ENCODE peak calls at places on chromosomes 11 and 22, in eight cellular contexts. One of them, this sample, is unnamed.

GRCh38 chr11:68270334-68271022 is 1.3 kb downstream of the C11orf24 start:
- DNase-seq in CD4-positive, alpha-beta T cell: no peak
- DNase-seq in endothelial cell of umbilical vein: no peak
- DNase-seq in tibial nerve: peak
- DNase-seq in adrenal gland: no peak
- DNase-seq in epithelial cell of esophagus: no peak
- DNase-seq in mammary epithelial cell: no peak
- DNase-seq in GM10248: no peak
- DNase-seq in this sample: no peak

GRCh38 chr11:79081441-79082124 is 359.2 kb downstream of the TENM4 start:
- DNase-seq in CD4-positive, alpha-beta T cell: no peak
- DNase-seq in endothelial cell of umbilical vein: peak
- DNase-seq in tibial nerve: no peak
- DNase-seq in adrenal gland: no peak
- DNase-seq in epithelial cell of esophagus: peak
- DNase-seq in mammary epithelial cell: no peak
- DNase-seq in GM10248: no peak
- DNase-seq in this sample: no peak

GRCh38 chr11:71563401-71563800 is 2.0 kb upstream of the KRTAP5-10 start:
- DNase-seq in CD4-positive, alpha-beta T cell: no peak
- DNase-seq in endothelial cell of umbilical vein: peak
- DNase-seq in tibial nerve: no peak
- DNase-seq in adrenal gland: peak
- DNase-seq in epithelial cell of esophagus: peak
- DNase-seq in mammary epithelial cell: peak
- DNase-seq in GM10248: peak
- DNase-seq in this sample: no peak

GRCh38 chr11:34419158-34419557 is 19.6 kb upstream of the CAT start:
- DNase-seq in CD4-positive, alpha-beta T cell: no peak
- DNase-seq in endothelial cell of umbilical vein: no peak
- DNase-seq in tibial nerve: no peak
- DNase-seq in adrenal gland: no peak
- DNase-seq in epithelial cell of esophagus: no peak
- DNase-seq in mammary epithelial cell: no peak
- DNase-seq in GM10248: no peak
- DNase-seq in this sample: no peak

GRCh38 chr11:69245491-69246345 is 48.2 kb upstream of the MYEOV start:
- DNase-seq in CD4-positive, alpha-beta T cell: no peak
- DNase-seq in endothelial cell of umbilical vein: no peak
- DNase-seq in tibial nerve: no peak
- DNase-seq in adrenal gland: no peak
- DNase-seq in epithelial cell of esophagus: no peak
- DNase-seq in mammary epithelial cell: no peak
- DNase-seq in GM10248: no peak
- DNase-seq in this sample: no peak

GRCh38 chr11:11070976-11071375 is 213.1 kb upstream of the ZBED5 start:
- DNase-seq in CD4-positive, alpha-beta T cell: no peak
- DNase-seq in endothelial cell of umbilical vein: no peak
- DNase-seq in tibial nerve: no peak
- DNase-seq in adrenal gland: no peak
- DNase-seq in epithelial cell of esophagus: no peak
- DNase-seq in mammary epithelial cell: no peak
- DNase-seq in GM10248: no peak
- DNase-seq in this sample: no peak

GRCh38 chr22:17077255-17077654 is 7.5 kb upstream of the IL17RA start:
- DNase-seq in CD4-positive, alpha-beta T cell: no peak
- DNase-seq in endothelial cell of umbilical vein: no peak
- DNase-seq in tibial nerve: no peak
- DNase-seq in adrenal gland: no peak
- DNase-seq in epithelial cell of esophagus: peak
- DNase-seq in mammary epithelial cell: peak
- DNase-seq in GM10248: no peak
- DNase-seq in this sample: no peak

GRCh38 chr11:61507962-61508824 is at the start of gene LRRC10B:
- DNase-seq in CD4-positive, alpha-beta T cell: no peak
- DNase-seq in endothelial cell of umbilical vein: no peak
- DNase-seq in tibial nerve: no peak
- DNase-seq in adrenal gland: no peak
- DNase-seq in epithelial cell of esophagus: peak
- DNase-seq in mammary epithelial cell: no peak
- DNase-seq in GM10248: peak
- DNase-seq in this sample: no peak

GRCh38 chr22:47218671-47219070 is 456.2 kb downstream of the TBC1D22A start:
- DNase-seq in CD4-positive, alpha-beta T cell: no peak
- DNase-seq in endothelial cell of umbilical vein: no peak
- DNase-seq in tibial nerve: no peak
- DNase-seq in adrenal gland: no peak
- DNase-seq in epithelial cell of esophagus: no peak
- DNase-seq in mammary epithelial cell: no peak
- DNase-seq in GM10248: no peak
- DNase-seq in this sample: no peak

GRCh38 chr11:39361557-39361956 is 2097.9 kb downstream of the LRRC4C start:
- DNase-seq in CD4-positive, alpha-beta T cell: no peak
- DNase-seq in endothelial cell of umbilical vein: no peak
- DNase-seq in tibial nerve: no peak
- DNase-seq in adrenal gland: no peak
- DNase-seq in epithelial cell of esophagus: no peak
- DNase-seq in mammary epithelial cell: no peak
- DNase-seq in GM10248: no peak
- DNase-seq in this sample: no peak
- TF ChIP-seq CTCF in CD4-positive, alpha-beta T cell: no peak
- TF ChIP-seq CTCF in endothelial cell of umbilical vein: no peak
- TF ChIP-seq CTCF in tibial nerve: no peak
- TF ChIP-seq CTCF in adrenal gland: no peak
- TF ChIP-seq CTCF in epithelial cell of esophagus: no peak
- TF ChIP-seq CTCF in mammary epithelial cell: no peak
- TF ChIP-seq CTCF in GM10248: no peak
- TF ChIP-seq CTCF in this sample: no peak

DNA sequence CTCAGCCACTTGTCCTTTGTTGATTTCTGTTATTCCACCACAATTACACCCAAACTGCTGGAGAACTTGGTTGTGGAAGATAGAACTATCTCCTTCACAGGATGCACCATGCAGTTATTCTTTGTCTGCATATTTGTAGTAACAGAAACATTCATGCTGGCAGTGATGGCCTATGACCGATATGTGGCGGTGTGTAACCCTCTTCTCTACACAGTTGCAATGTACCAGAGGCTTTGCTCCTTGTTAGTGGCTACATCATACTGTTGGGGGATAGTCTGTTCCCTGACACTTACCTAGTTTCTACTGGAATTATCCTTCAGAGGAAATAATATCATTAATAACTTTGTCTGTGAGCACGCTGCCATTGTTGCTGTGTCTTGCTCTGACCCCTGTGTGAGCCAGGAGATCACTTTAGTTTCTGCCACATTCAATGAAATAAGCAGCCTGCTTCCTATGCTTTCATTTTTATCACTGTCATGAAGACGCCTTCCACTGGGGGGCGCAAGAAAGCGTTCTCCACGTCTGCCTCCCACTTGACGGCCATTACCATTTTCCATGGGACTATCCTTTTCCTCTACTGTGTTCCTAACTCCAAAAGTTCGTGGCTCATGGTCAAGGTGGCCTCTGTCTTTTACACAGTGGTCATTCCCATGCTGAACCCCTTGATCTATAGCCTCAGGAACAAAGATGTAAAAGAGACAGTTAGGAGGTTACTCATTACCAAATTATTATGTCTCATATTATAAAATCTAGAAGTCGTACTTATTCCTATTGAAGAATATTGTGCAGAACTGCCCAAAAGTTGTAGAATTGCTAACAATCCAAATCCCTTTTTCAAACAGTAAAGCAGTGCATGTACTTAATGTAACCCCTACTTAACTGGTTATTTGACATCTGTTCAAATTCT is 53.2 kb downstream of the OR4C6 start:
- DNase-seq in CD4-positive, alpha-beta T cell: no peak
- DNase-seq in endothelial cell of umbilical vein: no peak
- DNase-seq in tibial nerve: no peak
- DNase-seq in adrenal gland: no peak
- DNase-seq in epithelial cell of esophagus: no peak
- DNase-seq in mammary epithelial cell: no peak
- DNase-seq in GM10248: no peak
- DNase-seq in this sample: no peak
- TF ChIP-seq CTCF in CD4-positive, alpha-beta T cell: no peak
- TF ChIP-seq CTCF in endothelial cell of umbilical vein: no peak
- TF ChIP-seq CTCF in tibial nerve: no peak
- TF ChIP-seq CTCF in adrenal gland: no peak
- TF ChIP-seq CTCF in epithelial cell of esophagus: peak
- TF ChIP-seq CTCF in mammary epithelial cell: no peak
- TF ChIP-seq CTCF in GM10248: no peak
- TF ChIP-seq CTCF in this sample: no peak

GRCh38 chr11:75775056-75775455 is 6.5 kb downstream of the DGAT2 start:
- DNase-seq in CD4-positive, alpha-beta T cell: no peak
- DNase-seq in endothelial cell of umbilical vein: no peak
- DNase-seq in tibial nerve: no peak
- DNase-seq in adrenal gland: no peak
- DNase-seq in epithelial cell of esophagus: no peak
- DNase-seq in mammary epithelial cell: no peak
- DNase-seq in GM10248: no peak
- DNase-seq in this sample: no peak
- TF ChIP-seq CTCF in CD4-positive, alpha-beta T cell: no peak
- TF ChIP-seq CTCF in endothelial cell of umbilical vein: no peak
- TF ChIP-seq CTCF in tibial nerve: no peak
- TF ChIP-seq CTCF in adrenal gland: no peak
- TF ChIP-seq CTCF in epithelial cell of esophagus: no peak
- TF ChIP-seq CTCF in mammary epithelial cell: no peak
- TF ChIP-seq CTCF in GM10248: no peak
- TF ChIP-seq CTCF in this sample: no peak

DNA sequence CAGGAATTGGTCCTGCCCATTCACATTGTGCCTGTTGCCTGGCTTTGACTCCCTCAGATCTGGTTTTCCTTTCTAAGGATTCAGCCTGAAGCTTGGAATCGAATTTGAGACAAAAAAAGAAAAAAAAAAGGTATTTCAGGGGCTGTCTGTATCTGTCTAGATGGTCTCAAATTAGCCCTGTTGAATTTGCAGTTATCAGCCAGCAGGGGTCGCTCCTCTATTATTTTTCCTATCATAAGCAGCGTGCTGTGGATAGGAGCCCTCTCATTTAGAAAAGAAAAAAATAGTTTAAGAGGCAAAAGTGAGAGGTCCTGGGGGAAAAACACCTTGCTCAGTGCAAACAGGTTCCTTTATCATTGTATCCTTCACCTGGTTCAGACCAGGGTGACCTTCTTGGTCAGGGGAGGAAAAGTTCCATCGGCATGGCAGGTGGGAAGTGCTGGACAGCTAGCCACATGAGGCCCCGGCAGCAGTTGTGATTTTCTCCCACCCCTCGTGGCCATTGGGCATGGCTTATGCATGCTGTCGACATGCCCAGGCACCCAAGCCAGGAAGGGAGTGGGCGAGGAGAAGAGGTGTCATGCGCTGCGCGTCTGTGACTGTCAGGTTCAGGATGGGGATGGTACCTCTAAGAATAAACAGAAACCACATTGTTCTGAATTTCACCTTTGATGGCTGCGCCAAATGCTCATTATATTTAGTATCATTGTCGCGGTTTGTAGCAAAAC is 13.1 kb downstream of the OR5AK2 start:
- DNase-seq in CD4-positive, alpha-beta T cell: no peak
- DNase-seq in endothelial cell of umbilical vein: peak
- DNase-seq in tibial nerve: no peak
- DNase-seq in adrenal gland: no peak
- DNase-seq in epithelial cell of esophagus: peak
- DNase-seq in mammary epithelial cell: peak
- DNase-seq in GM10248: no peak
- DNase-seq in this sample: no peak
- TF ChIP-seq CTCF in CD4-positive, alpha-beta T cell: no peak
- TF ChIP-seq CTCF in endothelial cell of umbilical vein: peak
- TF ChIP-seq CTCF in tibial nerve: no peak
- TF ChIP-seq CTCF in adrenal gland: no peak
- TF ChIP-seq CTCF in epithelial cell of esophagus: no peak
- TF ChIP-seq CTCF in mammary epithelial cell: peak
- TF ChIP-seq CTCF in GM10248: no peak
- TF ChIP-seq CTCF in this sample: no peak